ENCODE peak calls at places on chromosome 1, in ten cellular contexts. P is nephron progenitor cell; K is uterus; S is endodermal cell; O is neural crest cell; Q is IMR-90; R is lower leg skin; A is CD8-positive, alpha-beta T cell; I is WTC11; X is PC-3. L is an unnamed sample.

GRCh38 chr1:109977225-109977624 is 7.3 kb upstream of the AHCYL1 start:
- DNase-seq in P (no peak), K (no peak), S (no peak), R (no peak), O (no peak), A (no peak), X (no peak), I (no peak), Q (no peak), L (no peak)

GRCh38 chr1:154953611-154954038 is 2.3 kb downstream of the PBXIP1 start:
- DNase-seq in R (no peak), A (no peak), I (no peak), S (no peak), K (no peak), X (no peak), O (no peak), Q (no peak), P (no peak), L (no peak)

GRCh38 chr1:171188388-171189266 is 3.5 kb downstream of the FMO2 start:
- DNase-seq in P (peak; percentile 9), Q (peak; percentile 65), R (no peak), I (peak; percentile 57), K (peak; percentile 62), X (peak; percentile 85), O (peak; percentile 9), A (peak; percentile 33), S (peak; percentile 74), L (peak; percentile 9)

GRCh38 chr1:17922833-17923232 is 167.7 kb downstream of the ACTL8 start:
- DNase-seq in O (peak; percentile 52), P (peak; percentile 65), I (peak; percentile 72), R (peak; percentile 53), K (no peak), X (peak; percentile 45), S (peak; percentile 84), A (no peak), Q (peak; percentile 12), L (no peak)

GRCh38 chr1:186888367-186888766 is 59.6 kb downstream of the PLA2G4A start:
- DNase-seq in Q (no peak), X (peak; percentile 81), O (no peak), R (no peak), I (no peak), P (no peak), A (no peak), S (no peak), K (no peak), L (no peak)

GRCh38 chr1:158117854-158118691 is 62.6 kb upstream of the CD1D start:
- DNase-seq in O (peak; percentile 63), S (peak; percentile 93), K (peak; percentile 58), I (peak; percentile 87), R (peak; percentile 87), X (peak; percentile 32), Q (peak; percentile 34), A (peak; percentile 45), P (peak; percentile 75), L (peak; percentile 19)

GRCh38 chr1:209589863-209590262 is 6.3 kb downstream of the CAMK1G start:
- DNase-seq in R (no peak), I (no peak), X (no peak), S (no peak), O (no peak), Q (no peak), K (no peak), A (no peak), P (no peak), L (no peak)

GRCh38 chr1:89904219-89904980 is 83.6 kb downstream of the LRRC8D start:
- DNase-seq in R (no peak), K (no peak), P (no peak), O (no peak), X (no peak), Q (no peak), S (no peak), I (no peak), A (no peak), L (no peak)

GRCh38 chr1:109498161-109498801 is 4.4 kb downstream of the CYB561D1 start:
- DNase-seq in P (peak; percentile 75), X (peak; percentile 28), Q (peak; percentile 46), I (peak; percentile 80), O (peak; percentile 71), A (peak; percentile 53), S (peak; percentile 92), K (no peak), R (no peak), L (no peak)

GRCh38 chr1:111511362-111511761 is 7.9 kb upstream of the ADORA3 start:
- DNase-seq in P (no peak), Q (no peak), O (no peak), K (no peak), R (no peak), S (no peak), X (no peak), A (no peak), I (no peak), L (no peak)

GRCh38 chr1:196423612-196424011 is 184.6 kb downstream of the KCNT2 start:
- DNase-seq in O (no peak), R (no peak), K (no peak), P (no peak), Q (peak; percentile 43), I (no peak), X (no peak), A (no peak), S (no peak), L (no peak)

DNA sequence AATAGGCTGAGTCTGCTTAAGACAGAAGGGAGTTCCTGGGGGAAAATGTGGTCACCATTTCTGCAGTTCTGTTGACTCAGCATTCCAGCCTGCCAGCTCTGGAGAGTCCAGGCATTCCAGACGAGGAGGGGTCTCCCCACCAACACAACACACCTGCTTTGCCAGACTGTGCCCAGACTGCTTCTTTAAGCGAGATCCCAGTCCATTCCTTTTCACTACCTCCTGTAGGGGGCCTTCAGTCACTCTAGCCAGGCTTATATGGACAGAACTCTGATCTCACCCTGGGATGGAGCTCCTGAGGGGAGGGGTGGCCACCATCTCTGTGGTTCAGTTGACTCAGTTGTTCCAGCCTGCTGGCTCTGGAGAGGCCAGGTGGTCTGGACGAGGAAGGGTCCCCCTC is 48.5 kb downstream of the UBE2U start:
- DNase-seq in S (peak; percentile 73), A (no peak), I (no peak), K (no peak), P (no peak), R (no peak), O (no peak), Q (no peak), X (no peak), L (no peak)
- TF ChIP-seq CTCF in S (peak; percentile 74), A (no peak), I (no peak), K (no peak), P (no peak), R (no peak), O (no peak), Q (no peak), X (peak; percentile 43), L (no peak)

GRCh38 chr1:235843458-235843857 is 23.2 kb downstream of the LYST start:
- DNase-seq in X (peak; percentile 71), K (no peak), O (no peak), A (no peak), S (no peak), P (no peak), I (no peak), Q (peak; percentile 68), R (no peak), L (no peak)
- TF ChIP-seq CTCF in X (peak; percentile 68), K (peak; percentile 49), O (peak; percentile 66), A (peak; percentile 65), S (peak; percentile 73), P (peak; percentile 47), I (no peak), Q (peak; percentile 64), R (no peak), L (peak; percentile 37)

GRCh38 chr1:202694354-202694753 is 15.9 kb downstream of the SYT2 start:
- DNase-seq in R (no peak), P (no peak), A (no peak), I (no peak), Q (no peak), K (no peak), O (no peak), S (no peak), X (no peak), L (no peak)

GRCh38 chr1:202691846-202692245 is 18.4 kb downstream of the SYT2 start:
- DNase-seq in S (no peak), Q (no peak), P (no peak), K (no peak), R (no peak), O (no peak), A (no peak), I (no peak), X (no peak), L (no peak)

GRCh38 chr1:202689082-202689481 is 21.2 kb downstream of the SYT2 start:
- DNase-seq in X (no peak), S (no peak), O (no peak), R (no peak), I (no peak), K (no peak), A (no peak), Q (no peak), P (no peak), L (no peak)

GRCh38 chr1:202689493-202690342 is 20.5 kb downstream of the SYT2 start:
- DNase-seq in A (no peak), P (no peak), O (no peak), S (no peak), I (no peak), R (no peak), X (peak; percentile 14), Q (no peak), K (no peak), L (no peak)

DNA sequence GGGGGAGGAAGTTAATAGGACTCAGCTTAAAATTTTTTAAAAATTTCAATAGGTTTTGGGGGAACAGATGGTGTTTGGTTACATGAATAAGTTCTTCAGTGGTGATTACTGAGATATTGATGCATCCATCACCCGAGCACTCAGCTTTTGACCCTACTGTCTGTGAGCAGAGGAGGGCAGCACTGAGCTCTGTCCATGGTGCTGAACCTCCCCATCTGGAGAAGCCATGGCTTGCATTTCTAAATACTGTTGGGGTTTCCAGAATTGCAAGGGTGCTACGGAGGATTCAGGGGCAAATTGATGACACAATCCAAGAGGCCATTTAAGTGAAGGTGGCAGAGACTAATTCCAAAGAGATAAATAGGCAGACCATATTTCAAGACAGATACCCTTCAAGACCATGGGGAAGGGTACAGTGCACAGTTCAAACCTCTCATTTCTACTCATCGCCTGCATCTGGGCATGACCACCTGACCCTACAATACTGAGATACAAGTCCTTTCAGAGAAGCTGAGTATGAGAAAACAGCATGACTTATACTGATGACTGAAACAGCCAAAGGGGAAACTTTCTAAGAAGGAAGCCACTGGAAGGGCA is 17.2 kb downstream of the SYT2 start:
- DNase-seq in A (peak; percentile 71), Q (peak; percentile 71), X (peak; percentile 61), O (peak; percentile 89), S (peak; percentile 94), P (peak; percentile 96), R (no peak), K (peak; percentile 29), I (peak; percentile 90), L (peak; percentile 68)
- TF ChIP-seq CTCF in A (no peak), Q (peak; percentile 9), X (no peak), O (peak; percentile 51), S (peak; percentile 60), P (no peak), R (no peak), K (peak; percentile 8), I (no peak), L (no peak)

GRCh38 chr1:191757003-191757402 is 401.3 kb upstream of the RGS18 start:
- DNase-seq in Q (peak; percentile 54), K (no peak), I (no peak), O (no peak), S (no peak), A (no peak), P (no peak), X (no peak), R (no peak), L (no peak)

DNA sequence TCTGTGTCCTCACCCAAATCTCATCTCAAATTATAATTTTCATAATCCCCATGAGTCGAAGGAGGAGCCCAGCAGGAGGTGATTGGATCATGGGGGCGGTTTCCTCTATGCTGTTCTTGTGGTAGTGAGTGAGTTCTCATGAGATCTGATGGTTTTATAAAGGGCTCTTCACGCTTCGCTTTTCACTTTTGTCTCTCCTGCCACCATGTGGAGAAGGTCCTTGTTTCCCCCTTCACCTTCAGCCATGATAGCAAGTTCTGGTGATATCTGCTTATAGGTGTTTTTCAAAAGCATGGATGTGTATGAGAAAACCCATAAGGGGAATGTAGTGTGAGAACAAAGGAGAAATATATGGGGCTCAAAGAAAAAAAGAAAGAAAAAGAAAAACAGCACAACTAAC is 405.9 kb upstream of the RGS18 start:
- DNase-seq in P (no peak), X (no peak), R (no peak), S (no peak), A (no peak), K (no peak), Q (no peak), I (no peak), O (no peak), L (no peak)
- TF ChIP-seq CTCF in P (no peak), X (peak; percentile 20), R (no peak), S (peak; percentile 50), A (no peak), K (no peak), Q (no peak), I (no peak), O (no peak), L (no peak)

L was measured in CD4-positive, alpha-beta T cell.